ENCODE peak calls at places on chromosomes 6 and 20, in five cellular contexts. M is breast epithelium, W is transverse colon, F is H1, X is GM23338. Q is an unnamed sample.

GRCh38 chr6:170232186-170233002 is 58.5 kb downstream of the DLL1 start:
- DNase-seq in M (no peak), W (no peak), F (no peak), X (no peak), Q (no peak)

GRCh38 chr6:56913276-56914138 is 41.4 kb upstream of the BEND6 start:
- DNase-seq in M (no peak), W (no peak), F (no peak), X (no peak), Q (no peak)

GRCh38 chr20:56934888-56935287 is 305.8 kb downstream of the TFAP2C start:
- DNase-seq in M (peak), W (no peak), F (no peak), X (no peak), Q (no peak)

GRCh38 chr6:91341473-91341872 is 754.6 kb upstream of the MAP3K7 start:
- DNase-seq in M (no peak), W (no peak), F (no peak), X (peak), Q (no peak)

GRCh38 chr6:57257911-57258541 is 35.9 kb upstream of the RAB23 start:
- DNase-seq in M (no peak), W (no peak), F (no peak), X (peak), Q (no peak)

GRCh38 chr6:106069478-106069877 is 16.7 kb upstream of the PRDM1 start:
- DNase-seq in M (peak), W (no peak), F (no peak), X (no peak), Q (no peak)

GRCh38 chr6:121549741-121550140 is 114.3 kb downstream of the GJA1 start:
- DNase-seq in M (no peak), W (no peak), F (no peak), X (no peak), Q (no peak)

GRCh38 chr6:114176726-114177125 is 166.1 kb downstream of the HS3ST5 start:
- DNase-seq in M (no peak), W (no peak), F (no peak), X (peak), Q (no peak)

GRCh38 chr20:53940883-53941546 is 129.4 kb downstream of the BCAS1 start:
- DNase-seq in M (no peak), W (no peak), F (peak), X (peak), Q (no peak)

GRCh38 chr6:22108199-22108598 is 188.6 kb downstream of the PRL start:
- DNase-seq in M (no peak), W (no peak), F (no peak), X (no peak), Q (no peak)

GRCh38 chr6:1616556-1617463 is 7.1 kb downstream of the FOXC1 start:
- DNase-seq in M (no peak), W (no peak), F (no peak), X (peak), Q (no peak)

GRCh38 chr20:3654326-3655031 is 8.7 kb downstream of the GFRA4 start:
- DNase-seq in M (no peak), W (no peak), F (no peak), X (no peak), Q (no peak)

GRCh38 chr6:17741507-17741906 is 34.8 kb upstream of the NUP153 start:
- DNase-seq in M (no peak), W (no peak), F (no peak), X (peak), Q (no peak)

GRCh38 chr6:90216081-90216977 is 80.3 kb downstream of the BACH2 start:
- DNase-seq in M (no peak), W (peak), F (no peak), X (peak), Q (no peak)

GRCh38 chr6:49457771-49458170 is 5.3 kb downstream of the MMUT start:
- DNase-seq in M (no peak), W (no peak), F (no peak), X (no peak), Q (no peak)

GRCh38 chr6:129390900-129391299 is 319.1 kb downstream of the ARHGAP18 start:
- DNase-seq in M (no peak), W (no peak), F (no peak), X (no peak), Q (no peak)

GRCh38 chr6:66396549-66396948 is 689.5 kb upstream of the EYS start:
- DNase-seq in M (no peak), W (no peak), F (no peak), X (no peak), Q (no peak)

GRCh38 chr6:46888578-46888977 is 33.2 kb downstream of the ADGRF5 start:
- DNase-seq in M (no peak), W (no peak), F (no peak), X (no peak), Q (no peak)

GRCh38 chr6:148831064-148831463 is 84.2 kb downstream of the UST start:
- DNase-seq in M (no peak), W (no peak), F (no peak), X (no peak), Q (no peak)

GRCh38 chr6:42410861-42411260 is 40.9 kb downstream of the TRERF1 start:
- DNase-seq in M (no peak), W (no peak), F (no peak), X (no peak), Q (no peak)

GRCh38 chr20:51758978-51759544 is 9.1 kb downstream of the ATP9A start:
- DNase-seq in M (no peak), W (no peak), F (no peak), X (no peak), Q (no peak)

GRCh38 chr20:51757226-51757625 is 11.0 kb downstream of the ATP9A start:
- DNase-seq in M (no peak), W (no peak), F (no peak), X (no peak), Q (no peak)

GRCh38 chr20:51763965-51764602 is 4.1 kb downstream of the ATP9A start:
- DNase-seq in M (no peak), W (no peak), F (no peak), X (peak), Q (no peak)

GRCh38 chr20:51759769-51760510 is 8.2 kb downstream of the ATP9A start:
- DNase-seq in M (no peak), W (no peak), F (no peak), X (peak), Q (no peak)

DNA sequence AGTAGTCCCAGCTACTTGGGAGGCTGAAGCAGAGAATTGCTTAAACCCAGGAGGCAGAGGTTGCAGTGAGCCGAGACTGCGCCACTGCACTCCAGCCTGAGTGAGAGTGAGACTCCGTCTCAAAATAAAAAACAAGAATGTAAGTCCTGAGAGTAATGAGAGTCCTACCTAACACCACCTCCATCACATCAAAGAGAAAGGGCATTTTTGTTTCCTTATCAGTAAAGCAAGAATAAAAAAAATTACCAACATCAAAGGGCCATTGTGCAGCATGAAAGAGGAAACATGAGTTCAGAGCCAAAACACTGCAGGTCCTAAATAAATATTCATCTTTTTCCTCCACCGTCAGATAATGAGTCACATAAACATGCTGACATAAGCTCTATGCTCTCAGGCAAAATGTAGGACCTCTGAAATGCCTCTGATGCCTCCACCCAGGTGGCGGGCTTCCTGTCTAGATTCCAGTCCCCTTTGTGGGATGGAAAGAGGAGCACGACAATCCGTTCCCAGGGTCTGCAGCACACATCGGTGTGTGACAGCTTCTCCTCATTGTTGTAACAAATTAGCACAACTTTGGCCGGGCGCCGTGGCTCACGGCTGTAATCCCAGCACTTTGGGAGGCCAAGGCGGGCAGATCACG is 7.2 kb downstream of the ATP9A start:
- DNase-seq in M (no peak), W (no peak), F (no peak), X (peak), Q (no peak)
- H3K4me3 ChIP-seq in M (no peak), W (no peak), F (no peak), X (no peak), Q (no peak)

GRCh38 chr6:145688493-145688905 is 46.8 kb downstream of the EPM2A start:
- DNase-seq in M (no peak), W (no peak), F (no peak), X (no peak), Q (no peak)
- TF ChIP-seq POLR2AphosphoS5 in M (no peak), W (no peak), F (no peak), X (no peak), Q (no peak)

GRCh38 chr6:37538107-37538506 is 38.4 kb upstream of the CCDC167 start:
- DNase-seq in M (no peak), W (no peak), F (peak), X (peak), Q (no peak)

GRCh38 chr6:37536462-37537225 is 37.0 kb upstream of the CCDC167 start:
- DNase-seq in M (no peak), W (no peak), F (no peak), X (peak), Q (no peak)

GRCh38 chr6:37532122-37532521 is 32.4 kb upstream of the CCDC167 start:
- DNase-seq in M (no peak), W (no peak), F (no peak), X (no peak), Q (no peak)

GRCh38 chr6:37539706-37540352 is 40.1 kb upstream of the CCDC167 start:
- DNase-seq in M (no peak), W (no peak), F (no peak), X (no peak), Q (no peak)

GRCh38 chr6:37535701-37536461 is 36.2 kb upstream of the CCDC167 start:
- DNase-seq in M (no peak), W (no peak), F (peak), X (peak), Q (no peak)
- H3K4me3 ChIP-seq in M (peak), W (no peak), F (peak), X (peak), Q (no peak)

DNA sequence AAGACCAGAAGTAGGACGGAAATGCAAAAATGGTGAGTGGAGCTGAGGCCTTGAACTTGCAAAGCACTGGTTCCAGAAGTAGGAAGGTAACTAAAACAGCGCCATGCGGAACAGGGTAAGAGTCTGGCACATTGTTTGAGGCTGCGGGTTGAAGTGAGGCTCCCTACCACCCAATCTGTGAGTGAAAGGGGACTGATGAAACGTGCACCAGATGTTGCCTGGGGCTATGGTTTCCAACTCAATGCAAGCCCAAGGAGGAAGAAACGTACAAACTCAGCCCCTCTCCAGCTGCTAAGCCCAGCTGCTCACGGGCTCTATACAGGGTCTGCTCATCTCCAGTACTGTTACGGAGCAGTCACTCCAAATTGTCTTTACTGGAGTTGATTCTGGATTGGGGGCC is 68.7 kb upstream of the KCNK16 start:
- DNase-seq in M (no peak), W (no peak), F (no peak), X (no peak), Q (peak)
- TF ChIP-seq POLR2AphosphoS5 in M (no peak), W (no peak), F (no peak), X (no peak), Q (no peak)

GRCh38 chr20:50165687-50166554 is 12.4 kb upstream of the PEDS1 start:
- DNase-seq in M (peak), W (peak), F (peak), X (peak), Q (peak)
- H3K4me3 ChIP-seq in M (peak), W (no peak), F (no peak), X (peak), Q (peak)

Q was measured in SK-N-MC.